ENCODE peak calls at places on chromosome 2, in six cellular contexts. P is LoVo, C is NCI-H69, U is SW 1271, R is AG09309, Z is nephron progenitor cell. A is an unnamed sample.

GRCh38 chr2:241309684-241310117 is 5.8 kb downstream of the HDLBP start:
- DNase-seq in P (no peak), C (no peak), U (no peak), R (no peak), Z (no peak), A (no peak)

GRCh38 chr2:42918041-42918440 is 125.7 kb upstream of the HAAO start:
- DNase-seq in P (no peak), C (no peak), U (no peak), R (no peak), Z (no peak), A (no peak)

GRCh38 chr2:240932001-240932723 is 26.0 kb downstream of the CROCC2 start:
- DNase-seq in P (no peak), C (no peak), U (no peak), R (no peak), Z (no peak), A (no peak)

GRCh38 chr2:50746526-50746925 is 285.4 kb downstream of the NRXN1 start:
- DNase-seq in P (no peak), C (peak), U (no peak), R (no peak), Z (peak), A (no peak)

GRCh38 chr2:22481507-22482217 is 903.3 kb upstream of the KLHL29 start:
- DNase-seq in P (no peak), C (no peak), U (no peak), R (no peak), Z (no peak), A (no peak)

GRCh38 chr2:1744151-1744445 is 217 bp downstream of the PXDN start:
- DNase-seq in P (no peak), C (no peak), U (no peak), R (no peak), Z (peak), A (no peak)

GRCh38 chr2:183269956-183270355 is 145.7 kb downstream of the NUP35 start:
- DNase-seq in P (no peak), C (no peak), U (no peak), R (no peak), Z (no peak), A (no peak)

GRCh38 chr2:240346015-240346752 is 89.3 kb upstream of the GPC1 start:
- DNase-seq in P (no peak), C (no peak), U (no peak), R (no peak), Z (no peak), A (peak)

GRCh38 chr2:141417246-141417797 is 713.5 kb downstream of the LRP1B start:
- DNase-seq in P (no peak), C (no peak), U (no peak), R (no peak), Z (no peak), A (no peak)

A was measured in left ventricle myocardium superior.